ENCODE peak calls at places on chromosomes 13 and 19, in six cellular contexts. One of them, this sample, is unnamed. For H3K27me3, the result is how much of the 10 kb centered on the place peaks cover.

GRCh38 chr13:77492982-77493381 is 42.5 kb upstream of the SCEL start:
- DNase-seq in pancreas: no peak
- DNase-seq in hepatocyte: peak
- DNase-seq in aorta: no peak
- DNase-seq in effector memory CD4-positive, alpha-beta T cell: no peak
- DNase-seq in adrenal gland: peak
- DNase-seq in this sample: no peak

GRCh38 chr13:64985075-64985474 is 2245.1 kb downstream of the PCDH9 start:
- DNase-seq in effector memory CD4-positive, alpha-beta T cell: no peak
- DNase-seq in adrenal gland: no peak
- DNase-seq in hepatocyte: no peak
- DNase-seq in pancreas: no peak
- DNase-seq in aorta: no peak
- DNase-seq in this sample: no peak

GRCh38 chr13:87128006-87128405 is 543.2 kb upstream of the SLITRK5 start:
- DNase-seq in aorta: no peak
- DNase-seq in effector memory CD4-positive, alpha-beta T cell: no peak
- DNase-seq in hepatocyte: no peak
- DNase-seq in pancreas: no peak
- DNase-seq in adrenal gland: no peak
- DNase-seq in this sample: no peak

GRCh38 chr13:67147257-67148218 is 82.6 kb downstream of the PCDH9 start:
- DNase-seq in effector memory CD4-positive, alpha-beta T cell: no peak
- DNase-seq in pancreas: no peak
- DNase-seq in hepatocyte: no peak
- DNase-seq in adrenal gland: no peak
- DNase-seq in aorta: no peak
- DNase-seq in this sample: no peak

GRCh38 chr13:98416408-98416807 is 160.5 kb downstream of the STK24 start:
- DNase-seq in pancreas: peak
- DNase-seq in adrenal gland: no peak
- DNase-seq in hepatocyte: peak
- DNase-seq in aorta: no peak
- DNase-seq in effector memory CD4-positive, alpha-beta T cell: no peak
- DNase-seq in this sample: no peak

GRCh38 chr13:73903561-73903960 is 230.6 kb downstream of the KLF12 start:
- DNase-seq in aorta: no peak
- DNase-seq in pancreas: no peak
- DNase-seq in effector memory CD4-positive, alpha-beta T cell: no peak
- DNase-seq in hepatocyte: no peak
- DNase-seq in adrenal gland: no peak
- DNase-seq in this sample: no peak

GRCh38 chr13:114017028-114017630 is 43.3 kb upstream of the C13orf46 start:
- DNase-seq in aorta: no peak
- DNase-seq in effector memory CD4-positive, alpha-beta T cell: no peak
- DNase-seq in adrenal gland: no peak
- DNase-seq in pancreas: no peak
- DNase-seq in hepatocyte: no peak
- DNase-seq in this sample: no peak

GRCh38 chr13:91045351-91046034 is 302.0 kb upstream of the MIR17HG start:
- DNase-seq in aorta: no peak
- DNase-seq in pancreas: no peak
- DNase-seq in adrenal gland: no peak
- DNase-seq in effector memory CD4-positive, alpha-beta T cell: no peak
- DNase-seq in hepatocyte: peak
- DNase-seq in this sample: no peak

GRCh38 chr19:41431426-41432386 is 4.5 kb upstream of the B3GNT8 start:
- DNase-seq in pancreas: no peak
- DNase-seq in effector memory CD4-positive, alpha-beta T cell: no peak
- DNase-seq in hepatocyte: peak
- DNase-seq in adrenal gland: peak
- DNase-seq in aorta: no peak
- DNase-seq in this sample: no peak

GRCh38 chr19:1168877-1169791 is 4.9 kb downstream of the SBNO2 start:
- DNase-seq in aorta: no peak
- DNase-seq in effector memory CD4-positive, alpha-beta T cell: no peak
- DNase-seq in hepatocyte: no peak
- DNase-seq in adrenal gland: peak
- DNase-seq in pancreas: peak
- DNase-seq in this sample: peak

GRCh38 chr19:4636151-4636717 is 3.1 kb upstream of the TNFAIP8L1 start:
- DNase-seq in effector memory CD4-positive, alpha-beta T cell: peak
- DNase-seq in aorta: peak
- DNase-seq in hepatocyte: peak
- DNase-seq in pancreas: peak
- DNase-seq in adrenal gland: peak
- DNase-seq in this sample: peak

GRCh38 chr19:39263912-39264305 is 4.3 kb upstream of the IFNL2 start:
- DNase-seq in aorta: no peak
- DNase-seq in effector memory CD4-positive, alpha-beta T cell: no peak
- DNase-seq in pancreas: peak
- DNase-seq in adrenal gland: no peak
- DNase-seq in hepatocyte: no peak
- DNase-seq in this sample: no peak

GRCh38 chr13:76398426-76398825 is 487.8 kb downstream of the KCTD12 start:
- DNase-seq in aorta: no peak
- DNase-seq in effector memory CD4-positive, alpha-beta T cell: no peak
- DNase-seq in pancreas: no peak
- DNase-seq in hepatocyte: no peak
- DNase-seq in adrenal gland: no peak
- DNase-seq in this sample: no peak

GRCh38 chr19:49427855-49428546 is 2.8 kb downstream of the GFY start:
- DNase-seq in effector memory CD4-positive, alpha-beta T cell: no peak
- DNase-seq in pancreas: no peak
- DNase-seq in hepatocyte: no peak
- DNase-seq in adrenal gland: no peak
- DNase-seq in aorta: no peak
- DNase-seq in this sample: no peak

GRCh38 chr13:78659450-78660110 is 625 bp upstream of the OBI1 start:
- DNase-seq in effector memory CD4-positive, alpha-beta T cell: no peak
- DNase-seq in hepatocyte: no peak
- DNase-seq in adrenal gland: no peak
- DNase-seq in pancreas: no peak
- DNase-seq in aorta: no peak
- DNase-seq in this sample: no peak

GRCh38 chr19:11361037-11361770 is 6.0 kb downstream of the PLPPR2 start:
- DNase-seq in effector memory CD4-positive, alpha-beta T cell: no peak
- DNase-seq in pancreas: peak
- DNase-seq in hepatocyte: peak
- DNase-seq in adrenal gland: peak
- DNase-seq in aorta: no peak
- DNase-seq in this sample: no peak

GRCh38 chr13:93847162-93847561 is 620.6 kb downstream of the GPC6 start:
- DNase-seq in pancreas: no peak
- DNase-seq in aorta: no peak
- DNase-seq in effector memory CD4-positive, alpha-beta T cell: no peak
- DNase-seq in adrenal gland: no peak
- DNase-seq in hepatocyte: peak
- DNase-seq in this sample: no peak

GRCh38 chr19:47106819-47107200 is 6.8 kb downstream of the ZC3H4 start:
- DNase-seq in adrenal gland: no peak
- DNase-seq in aorta: no peak
- DNase-seq in pancreas: no peak
- DNase-seq in hepatocyte: no peak
- DNase-seq in effector memory CD4-positive, alpha-beta T cell: no peak
- DNase-seq in this sample: no peak

GRCh38 chr13:48126944-48127814 is 32.3 kb upstream of the MED4 start:
- DNase-seq in pancreas: no peak
- DNase-seq in aorta: peak
- DNase-seq in effector memory CD4-positive, alpha-beta T cell: peak
- DNase-seq in adrenal gland: peak
- DNase-seq in hepatocyte: peak
- DNase-seq in this sample: peak

GRCh38 chr13:33994198-33994597 is 176.2 kb downstream of the RFC3 start:
- DNase-seq in adrenal gland: no peak
- DNase-seq in hepatocyte: no peak
- DNase-seq in pancreas: no peak
- DNase-seq in aorta: no peak
- DNase-seq in effector memory CD4-positive, alpha-beta T cell: no peak
- DNase-seq in this sample: no peak

GRCh38 chr13:28297341-28297740 is 159.0 kb downstream of the PAN3 start:
- DNase-seq in hepatocyte: no peak
- DNase-seq in pancreas: no peak
- DNase-seq in adrenal gland: no peak
- DNase-seq in effector memory CD4-positive, alpha-beta T cell: no peak
- DNase-seq in aorta: no peak
- DNase-seq in this sample: no peak

GRCh38 chr19:15197275-15198005 is 3.4 kb downstream of the NOTCH3 start:
- DNase-seq in pancreas: no peak
- DNase-seq in aorta: no peak
- DNase-seq in hepatocyte: no peak
- DNase-seq in effector memory CD4-positive, alpha-beta T cell: no peak
- DNase-seq in adrenal gland: no peak
- DNase-seq in this sample: no peak

GRCh38 chr13:101178394-101178793 is 237.9 kb downstream of the NALCN start:
- DNase-seq in adrenal gland: no peak
- DNase-seq in pancreas: no peak
- DNase-seq in hepatocyte: no peak
- DNase-seq in effector memory CD4-positive, alpha-beta T cell: no peak
- DNase-seq in aorta: no peak
- DNase-seq in this sample: no peak

GRCh38 chr13:30453727-30454126 is 12.0 kb downstream of the HMGB1 start:
- DNase-seq in aorta: no peak
- DNase-seq in effector memory CD4-positive, alpha-beta T cell: no peak
- DNase-seq in adrenal gland: no peak
- DNase-seq in pancreas: no peak
- DNase-seq in hepatocyte: no peak
- DNase-seq in this sample: no peak

GRCh38 chr19:13839938-13840750 is 36.8 kb upstream of the NANOS3 start:
- DNase-seq in effector memory CD4-positive, alpha-beta T cell: peak
- DNase-seq in adrenal gland: no peak
- DNase-seq in pancreas: no peak
- DNase-seq in aorta: peak
- DNase-seq in hepatocyte: peak
- DNase-seq in this sample: no peak
- H3K27me3 ChIP-seq in effector memory CD4-positive, alpha-beta T cell: under half
- H3K27me3 ChIP-seq in adrenal gland: under half
- H3K27me3 ChIP-seq in pancreas: under half
- H3K27me3 ChIP-seq in aorta: under half
- H3K27me3 ChIP-seq in hepatocyte: under half
- H3K27me3 ChIP-seq in this sample: under half

DNA sequence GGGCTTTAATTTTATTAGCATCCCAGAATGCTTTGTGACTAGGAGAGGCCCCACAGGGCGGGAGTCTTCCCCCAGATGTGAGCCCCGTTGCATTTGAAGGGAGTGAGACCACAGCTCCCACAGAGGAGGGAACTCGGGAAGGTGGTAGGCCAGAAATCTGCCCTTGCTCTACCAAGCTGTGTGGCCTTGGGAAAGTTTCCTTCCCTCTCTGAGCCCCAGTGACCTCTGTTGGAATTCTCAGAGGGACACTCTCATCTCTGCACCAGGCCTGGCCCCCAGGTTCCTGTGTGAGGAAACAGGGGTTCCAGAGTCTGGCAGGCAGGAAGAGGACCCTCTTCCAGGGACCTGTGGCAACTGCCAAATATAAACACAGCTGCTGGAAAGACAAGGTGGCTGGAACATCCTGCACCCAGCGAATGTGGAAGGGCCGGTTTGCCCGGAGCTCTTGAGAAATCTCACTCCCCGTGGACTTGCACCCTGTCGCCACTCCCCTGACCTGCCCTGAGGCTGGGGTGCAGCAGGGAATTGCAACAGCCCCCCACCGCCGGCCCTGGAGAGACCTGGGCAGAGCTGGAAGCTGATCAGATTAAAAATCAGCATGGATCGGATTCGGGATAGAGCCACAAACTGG is 52.7 kb downstream of the GADD45B start:
- DNase-seq in effector memory CD4-positive, alpha-beta T cell: no peak
- DNase-seq in hepatocyte: no peak
- DNase-seq in pancreas: no peak
- DNase-seq in aorta: peak
- DNase-seq in adrenal gland: no peak
- DNase-seq in this sample: no peak
- H3K27ac ChIP-seq in effector memory CD4-positive, alpha-beta T cell: no peak
- H3K27ac ChIP-seq in hepatocyte: peak
- H3K27ac ChIP-seq in pancreas: no peak
- H3K27ac ChIP-seq in aorta: no peak
- H3K27ac ChIP-seq in adrenal gland: no peak
- H3K27ac ChIP-seq in this sample: no peak

GRCh38 chr19:55348317-55349034 is 6.0 kb downstream of the COX6B2 start:
- DNase-seq in pancreas: no peak
- DNase-seq in adrenal gland: no peak
- DNase-seq in aorta: no peak
- DNase-seq in effector memory CD4-positive, alpha-beta T cell: no peak
- DNase-seq in hepatocyte: no peak
- DNase-seq in this sample: no peak

GRCh38 chr19:55352040-55352439 is 2.5 kb downstream of the COX6B2 start:
- DNase-seq in adrenal gland: no peak
- DNase-seq in pancreas: no peak
- DNase-seq in effector memory CD4-positive, alpha-beta T cell: no peak
- DNase-seq in hepatocyte: no peak
- DNase-seq in aorta: no peak
- DNase-seq in this sample: no peak

GRCh38 chr19:55352746-55353145 is 1.8 kb downstream of the COX6B2 start:
- DNase-seq in aorta: no peak
- DNase-seq in hepatocyte: no peak
- DNase-seq in effector memory CD4-positive, alpha-beta T cell: no peak
- DNase-seq in adrenal gland: no peak
- DNase-seq in pancreas: no peak
- DNase-seq in this sample: no peak

GRCh38 chr19:55353356-55353802 is 1.1 kb downstream of the COX6B2 start:
- DNase-seq in adrenal gland: no peak
- DNase-seq in hepatocyte: no peak
- DNase-seq in aorta: no peak
- DNase-seq in pancreas: no peak
- DNase-seq in effector memory CD4-positive, alpha-beta T cell: no peak
- DNase-seq in this sample: no peak

DNA sequence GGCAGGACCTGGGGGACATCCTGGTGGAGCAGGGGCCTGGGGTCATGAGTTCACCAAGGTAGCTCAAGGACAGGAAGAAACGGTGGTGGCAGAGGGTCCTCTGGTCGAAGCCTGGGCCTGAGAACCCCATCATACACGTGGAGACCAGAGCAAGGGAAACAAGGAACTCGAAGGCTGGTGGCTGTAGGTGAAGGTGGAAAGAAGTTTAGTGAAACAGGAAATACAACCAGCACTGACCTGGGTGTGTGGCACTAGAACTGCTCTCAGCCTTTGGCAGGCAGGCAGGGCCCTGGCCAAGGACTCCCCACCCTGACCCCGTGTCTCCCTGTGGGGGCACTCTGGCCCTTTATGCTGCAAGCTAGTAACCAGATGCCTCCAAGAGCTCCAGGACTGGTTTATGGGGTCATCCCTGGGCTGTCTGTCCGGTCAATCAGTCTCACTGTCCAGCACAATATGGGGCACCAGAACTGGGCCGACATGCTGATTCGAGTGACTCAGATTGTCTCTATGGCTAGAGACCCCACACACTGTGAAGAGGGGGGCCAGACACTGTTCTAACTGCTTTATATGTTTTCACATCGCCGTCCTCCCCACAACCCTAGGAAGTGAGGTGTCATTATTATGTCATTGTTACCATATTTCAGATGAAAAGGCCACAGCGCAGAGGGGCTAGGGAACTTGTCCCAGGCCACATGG is 3.8 kb downstream of the COX6B2 start:
- DNase-seq in hepatocyte: no peak
- DNase-seq in aorta: no peak
- DNase-seq in pancreas: no peak
- DNase-seq in effector memory CD4-positive, alpha-beta T cell: no peak
- DNase-seq in adrenal gland: no peak
- DNase-seq in this sample: no peak
- H3K27me3 ChIP-seq in hepatocyte: under half
- H3K27me3 ChIP-seq in aorta: under half
- H3K27me3 ChIP-seq in pancreas: under half
- H3K27me3 ChIP-seq in effector memory CD4-positive, alpha-beta T cell: under half
- H3K27me3 ChIP-seq in adrenal gland: under half
- H3K27me3 ChIP-seq in this sample: under half

GRCh38 chr13:45242524-45242923 is 41.7 kb upstream of the KCTD4 start:
- DNase-seq in aorta: no peak
- DNase-seq in adrenal gland: no peak
- DNase-seq in hepatocyte: no peak
- DNase-seq in effector memory CD4-positive, alpha-beta T cell: no peak
- DNase-seq in pancreas: no peak
- DNase-seq in this sample: no peak
- H3K27ac ChIP-seq in aorta: no peak
- H3K27ac ChIP-seq in adrenal gland: no peak
- H3K27ac ChIP-seq in hepatocyte: peak
- H3K27ac ChIP-seq in effector memory CD4-positive, alpha-beta T cell: no peak
- H3K27ac ChIP-seq in pancreas: no peak
- H3K27ac ChIP-seq in this sample: no peak